ENCODE peak calls at places on chromosomes 6 and 20, in seven cellular contexts. F is RKO, D is fibroblast of the conjunctiva, H is HS-27A, R is hepatic stellate cell, S is GM19239, W is psoas muscle. O is an unnamed sample.

GRCh38 chr20:13105864-13106457 is 97.2 kb downstream of the SPTLC3 start:
- DNase-seq in F (peak), D (peak), H (no peak), R (no peak), S (no peak), W (no peak), O (peak)

GRCh38 chr6:145349950-145350510 is 385.3 kb downstream of the EPM2A start:
- DNase-seq in F (no peak), D (no peak), H (no peak), R (no peak), S (no peak), W (no peak), O (no peak)

GRCh38 chr6:117494283-117494682 is 11.8 kb downstream of the DCBLD1 start:
- DNase-seq in F (no peak), D (no peak), H (no peak), R (no peak), S (no peak), W (no peak), O (peak)

GRCh38 chr6:154515808-154516207 is 5.3 kb upstream of the CNKSR3 start:
- DNase-seq in F (no peak), D (no peak), H (no peak), R (no peak), S (no peak), W (no peak), O (no peak)

GRCh38 chr6:106116125-106116524 is 30.0 kb downstream of the PRDM1 start:
- DNase-seq in F (no peak), D (no peak), H (no peak), R (no peak), S (no peak), W (peak), O (no peak)

GRCh38 chr6:96943535-96943934 is 19.0 kb downstream of the KLHL32 start:
- DNase-seq in F (no peak), D (no peak), H (no peak), R (no peak), S (no peak), W (no peak), O (no peak)

GRCh38 chr6:166342293-166343156 is at the start of gene SFT2D1:
- DNase-seq in F (peak), D (peak), H (peak), R (peak), S (peak), W (peak), O (peak)

GRCh38 chr6:85360794-85361642 is 88.9 kb upstream of the NT5E start:
- DNase-seq in F (peak), D (peak), H (peak), R (peak), S (no peak), W (no peak), O (peak)

GRCh38 chr6:47307362-47308222 is 2.1 kb downstream of the TNFRSF21 start:
- DNase-seq in F (no peak), D (no peak), H (no peak), R (no peak), S (no peak), W (no peak), O (no peak)

GRCh38 chr20:59025511-59025910 is 6.3 kb downstream of the TUBB1 start:
- DNase-seq in F (no peak), D (no peak), H (no peak), R (no peak), S (no peak), W (no peak), O (no peak)

GRCh38 chr6:144969154-144969553 is 684.0 kb downstream of the UTRN start:
- DNase-seq in F (no peak), D (no peak), H (no peak), R (no peak), S (no peak), W (no peak), O (no peak)

GRCh38 chr6:149565539-149566371 is 420 bp upstream of the GINM1 start:
- DNase-seq in F (peak), D (peak), H (peak), R (peak), S (peak), W (peak), O (peak)

GRCh38 chr6:106154326-106154725 is 68.2 kb downstream of the PRDM1 start:
- DNase-seq in F (no peak), D (no peak), H (no peak), R (no peak), S (no peak), W (no peak), O (no peak)

GRCh38 chr6:41640436-41640835 is 2.2 kb downstream of the MDFI start:
- DNase-seq in F (no peak), D (no peak), H (no peak), R (no peak), S (no peak), W (no peak), O (no peak)

GRCh38 chr20:21213691-21214090 is 87.8 kb downstream of the KIZ start:
- DNase-seq in F (no peak), D (no peak), H (no peak), R (no peak), S (no peak), W (no peak), O (no peak)

O was measured in brain microvascular endothelial cell.